ENCODE peak calls at places on chromosomes 4 and X, in six cellular contexts. Z is A549, M is choroid plexus epithelial cell, H is left lung, T is ovary, W is fibroblast of mammary gland. C is an unnamed sample.
A peak's percentile ranks its signal among the peaks of the same experiment; 100 is the strongest.

GRCh38 chr4:143071351-143071750 is 113.4 kb upstream of the USP38 start:
- DNase-seq in Z (no peak), T (no peak), H (no peak), M (no peak), W (no peak), C (no peak)

GRCh38 chrX:21748235-21748634 is 9.7 kb downstream of the SMPX start:
- DNase-seq in H (no peak), W (no peak), M (no peak), Z (no peak), T (no peak), C (no peak)

GRCh38 chrX:134654398-134655012 is 3.8 kb downstream of the PLAC1 start:
- DNase-seq in M (no peak), T (no peak), Z (no peak), H (no peak), W (peak; percentile 38), C (no peak)

GRCh38 chrX:153924149-153924861 is 1.8 kb downstream of the ARHGAP4 start:
- DNase-seq in T (peak; percentile 64), W (peak; percentile 33), H (no peak), Z (peak; percentile 65), M (peak; percentile 45), C (no peak)

GRCh38 chrX:46686003-46686645 is 72.8 kb downstream of the SLC9A7 start:
- DNase-seq in M (peak; percentile 62), W (peak; percentile 54), Z (peak; percentile 35), T (no peak), H (no peak), C (no peak)

GRCh38 chr4:77586953-77587383 is 18.7 kb upstream of the CXCL13 start:
- DNase-seq in M (peak; percentile 24), Z (peak; percentile 12), H (no peak), W (peak; percentile 56), T (no peak), C (no peak)

GRCh38 chr4:128796934-128797333 is 12.6 kb upstream of the JADE1 start:
- DNase-seq in W (no peak), M (no peak), Z (peak; percentile 45), T (no peak), H (no peak), C (no peak)

GRCh38 chr4:85937507-85937906 is 422.3 kb downstream of the MAPK10 start:
- DNase-seq in T (no peak), M (no peak), Z (no peak), W (no peak), H (no peak), C (no peak)

GRCh38 chrX:48522291-48522690 is 683 bp downstream of the EBP start:
- DNase-seq in Z (no peak), H (no peak), W (no peak), T (no peak), M (no peak), C (no peak)

GRCh38 chr4:75666299-75666698 is 6.9 kb downstream of the G3BP2 start:
- DNase-seq in M (no peak), T (no peak), H (no peak), W (no peak), Z (no peak), C (no peak)

GRCh38 chr4:97646997-97647396 is 496.3 kb downstream of the STPG2 start:
- DNase-seq in Z (no peak), W (peak; percentile 41), H (no peak), T (no peak), M (peak; percentile 46), C (no peak)

GRCh38 chr4:23888421-23889319 is 1.2 kb downstream of the PPARGC1A start:
- DNase-seq in Z (no peak), M (peak; percentile 51), W (peak; percentile 59), H (no peak), T (no peak), C (no peak)

GRCh38 chr4:23889368-23889767 is 479 bp downstream of the PPARGC1A start:
- DNase-seq in T (no peak), H (no peak), Z (no peak), W (no peak), M (no peak), C (no peak)

GRCh38 chr4:23890369-23891063 is 669 bp upstream of the PPARGC1A start:
- DNase-seq in H (no peak), Z (no peak), M (peak; percentile 11), W (no peak), T (no peak), C (no peak)

GRCh38 chr4:23889814-23890269 is at the start of gene PPARGC1A:
- DNase-seq in H (no peak), Z (no peak), T (peak; percentile 37), M (peak; percentile 39), W (peak; percentile 62), C (peak; percentile 69)

DNA sequence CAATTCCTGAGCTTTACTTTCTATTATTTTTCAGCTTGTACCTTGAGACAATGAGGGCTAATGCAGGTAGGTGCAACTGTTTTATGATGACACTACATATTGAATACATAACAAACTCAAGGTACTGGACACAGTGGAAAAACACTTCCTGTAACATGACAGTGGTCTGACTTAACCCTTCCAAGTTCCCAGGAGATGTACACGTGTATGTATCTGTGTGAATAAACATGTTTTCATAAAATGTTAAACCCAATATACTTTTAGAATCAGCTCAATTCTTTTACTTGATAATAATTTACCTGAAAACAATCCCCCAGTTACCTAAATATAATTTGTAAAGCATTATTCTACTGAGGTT is 1.2 kb upstream of the PPARGC1A start:
- DNase-seq in W (no peak), Z (no peak), M (no peak), T (no peak), H (no peak), C (no peak)
- H3K4me3 ChIP-seq in W (no peak overlapping the region), Z (no peak overlapping the region), M (no peak overlapping the region), T (peak overlapping the region; percentile 36), H (no peak overlapping the region), C (peak overlapping the region; percentile 61)

GRCh38 chrX:72236841-72237240 is 2.0 kb downstream of the ERCC6L start:
- DNase-seq in T (no peak), W (peak; percentile 24), M (no peak), H (no peak), Z (no peak), C (no peak)
- H3K4me3 ChIP-seq in T (no peak overlapping the region), W (no peak overlapping the region), M (no peak overlapping the region), H (no peak overlapping the region), Z (no peak overlapping the region), C (no peak overlapping the region)

GRCh38 chr4:26330946-26331345 is 10.1 kb downstream of the RBPJ start:
- DNase-seq in Z (no peak), W (no peak), M (no peak), H (no peak), T (no peak), C (no peak)
- H3K4me3 ChIP-seq in Z (no peak overlapping the region), W (no peak overlapping the region), M (no peak overlapping the region), H (no peak overlapping the region), T (no peak overlapping the region), C (no peak overlapping the region)

GRCh38 chrX:40272141-40272540 is 174.4 kb upstream of the BCOR start:
- DNase-seq in H (no peak), Z (no peak), W (no peak), M (no peak), T (no peak), C (no peak)

GRCh38 chrX:40268126-40268525 is 170.4 kb upstream of the BCOR start:
- DNase-seq in Z (no peak), M (no peak), H (no peak), T (no peak), W (peak; percentile 24), C (no peak)

GRCh38 chrX:40266490-40267333 is 169.0 kb upstream of the BCOR start:
- DNase-seq in H (peak; percentile 89), T (peak; percentile 83), M (peak; percentile 72), W (peak; percentile 51), Z (peak; percentile 65), C (peak; percentile 88)

GRCh38 chrX:40262641-40263560 is 165.1 kb upstream of the BCOR start:
- DNase-seq in Z (peak; percentile 33), H (no peak), W (peak; percentile 47), T (peak; percentile 73), M (peak; percentile 51), C (no peak)

DNA sequence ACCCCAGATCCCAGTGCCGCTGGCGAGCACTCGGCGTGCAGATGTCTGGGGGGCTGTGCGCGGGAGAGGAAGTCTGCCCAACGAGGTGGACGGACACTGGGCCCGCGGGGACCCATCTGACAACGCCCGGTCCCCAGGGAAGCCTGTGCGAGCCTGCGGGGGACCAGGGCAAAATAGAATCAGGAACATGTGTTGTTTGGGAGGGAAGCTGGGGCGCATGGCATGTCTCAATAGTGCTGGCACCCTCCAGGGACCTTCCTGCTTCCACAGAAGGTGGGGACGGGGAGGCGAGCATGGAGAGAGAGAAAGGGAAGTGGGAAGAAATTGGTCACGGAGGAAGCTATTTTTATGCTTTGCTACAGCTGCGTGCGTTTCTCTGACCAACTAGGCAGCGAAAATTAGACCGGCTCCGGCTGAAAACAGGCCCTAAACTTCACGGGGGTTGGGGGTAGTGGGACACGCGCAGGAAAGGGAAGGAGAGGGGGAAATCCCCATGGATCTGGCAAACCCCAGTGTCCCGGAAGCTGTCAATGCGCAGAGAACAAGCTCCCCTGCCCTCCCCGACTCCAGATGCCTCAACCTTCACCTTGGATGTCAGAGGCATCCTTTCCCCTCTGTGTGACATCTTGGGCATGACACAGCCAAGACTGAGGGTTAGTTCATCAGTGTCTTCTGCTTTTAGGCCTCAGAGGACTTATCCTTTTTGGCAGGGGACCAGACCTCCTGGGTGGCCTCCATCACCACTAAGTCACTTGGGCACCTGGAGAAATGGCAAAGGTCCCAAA is 169.8 kb upstream of the BCOR start:
- DNase-seq in Z (no peak), M (no peak), H (no peak), W (no peak), T (no peak), C (peak; percentile 73)
- H3K4me3 ChIP-seq in Z (peak overlapping the region; percentile 64), M (peak overlapping the region; percentile 61), H (peak overlapping the region; percentile 21), W (no peak overlapping the region), T (peak overlapping the region; percentile 42), C (no peak overlapping the region)

DNA sequence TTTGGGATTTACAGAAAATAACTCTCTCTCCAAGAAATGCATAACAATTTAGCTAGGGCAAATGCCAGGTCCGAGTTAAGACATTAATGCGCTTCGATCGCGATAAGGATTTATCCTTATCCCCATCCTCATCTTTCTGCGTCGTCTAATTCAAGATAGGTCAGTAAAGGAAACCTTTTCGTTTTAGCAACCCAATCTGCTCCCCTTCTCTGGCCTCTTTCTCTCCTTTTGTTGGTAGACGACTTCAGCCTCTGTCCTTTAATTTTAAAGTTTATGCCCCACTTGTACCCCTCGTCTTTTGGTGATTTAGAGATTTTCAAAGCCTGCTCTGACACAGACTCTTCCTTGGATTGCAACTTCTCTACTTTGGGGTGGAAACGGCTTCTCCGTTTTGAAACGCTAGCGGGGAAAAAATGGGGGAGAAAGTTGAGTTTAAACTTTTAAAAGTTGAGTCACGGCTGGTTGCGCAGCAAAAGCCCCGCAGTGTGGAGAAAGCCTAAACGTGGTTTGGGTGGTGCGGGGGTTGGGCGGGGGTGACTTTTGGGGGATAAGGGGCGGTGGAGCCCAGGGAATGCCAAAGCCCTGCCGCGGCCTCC is 533 bp upstream of the FGF2 start:
- DNase-seq in Z (no peak), H (no peak), M (peak; percentile 22), T (no peak), W (peak; percentile 55), C (no peak)
- H3K4me3 ChIP-seq in Z (peak overlapping the region; percentile 91), H (peak overlapping the region; percentile 28), M (peak overlapping the region; percentile 82), T (peak overlapping the region; percentile 77), W (peak overlapping the region; percentile 58), C (peak overlapping the region; percentile 83)

DNA sequence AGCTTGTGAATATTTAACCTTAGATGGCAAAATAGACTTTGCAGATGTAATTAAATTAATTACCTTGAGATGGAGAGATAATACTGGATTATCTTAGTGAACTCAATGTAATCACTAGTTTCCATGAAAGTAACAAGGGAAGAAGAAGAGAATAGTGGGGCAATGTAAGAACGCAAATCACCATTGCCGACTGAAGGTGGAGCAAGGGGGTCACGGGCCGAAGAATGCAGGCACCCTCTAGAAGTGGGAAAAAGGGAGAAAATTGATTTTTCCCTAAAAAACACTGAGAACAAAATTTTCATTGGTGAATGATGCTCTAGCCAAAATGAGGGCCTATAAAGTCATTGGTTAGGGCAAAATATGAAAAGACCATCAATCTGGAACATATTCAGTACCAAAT is 375.6 kb upstream of the EPHA5 start:
- DNase-seq in T (no peak), H (no peak), M (no peak), W (no peak), Z (no peak), C (no peak)
- H3K4me3 ChIP-seq in T (no peak overlapping the region), H (no peak overlapping the region), M (no peak overlapping the region), W (no peak overlapping the region), Z (no peak overlapping the region), C (no peak overlapping the region)